ENCODE peak calls at places on chromosomes 12 and 14, in nine cellular contexts. C is PC-3; U is naive thymus-derived CD4-positive, alpha-beta T cell; R is Peyer's patch; D is testis; F is cardiac muscle cell; X is epithelial cell of esophagus; H is left ventricle myocardium inferior; O is astrocyte. V is an unnamed sample.

GRCh38 chr12:104692335-104693218 is 235.8 kb downstream of the CHST11 start:
- DNase-seq in C (no peak), U (no peak), R (no peak), D (no peak), F (no peak), X (no peak), H (no peak), O (no peak), V (no peak)

GRCh38 chr14:105261781-105262180 is 13.4 kb downstream of the BTBD6 start:
- DNase-seq in C (no peak), U (no peak), R (no peak), D (no peak), F (no peak), X (no peak), H (peak), O (no peak), V (no peak)

GRCh38 chr12:55696796-55697462 is 10.8 kb downstream of the ITGA7 start:
- DNase-seq in C (no peak), U (no peak), R (no peak), D (no peak), F (no peak), X (no peak), H (no peak), O (no peak), V (no peak)

GRCh38 chr12:58961166-58961565 is 40.9 kb upstream of the LRIG3 start:
- DNase-seq in C (no peak), U (no peak), R (no peak), D (no peak), F (no peak), X (no peak), H (no peak), O (no peak), V (no peak)

GRCh38 chr14:62710811-62711210 is 334.4 kb downstream of the KCNH5 start:
- DNase-seq in C (no peak), U (no peak), R (no peak), D (no peak), F (no peak), X (peak), H (no peak), O (no peak), V (no peak)

GRCh38 chr12:104603545-104603973 is 146.8 kb downstream of the CHST11 start:
- DNase-seq in C (peak), U (no peak), R (no peak), D (no peak), F (no peak), X (peak), H (no peak), O (peak), V (no peak)

GRCh38 chr12:108837239-108837638 is 20.1 kb downstream of the SSH1 start:
- DNase-seq in C (no peak), U (no peak), R (no peak), D (no peak), F (no peak), X (no peak), H (no peak), O (peak), V (no peak)

GRCh38 chr12:96068636-96069035 is 33.2 kb upstream of the LTA4H start:
- DNase-seq in C (no peak), U (no peak), R (no peak), D (no peak), F (no peak), X (no peak), H (no peak), O (no peak), V (no peak)

GRCh38 chr12:104790296-104791125 is 167.6 kb downstream of the SLC41A2 start:
- DNase-seq in C (peak), U (peak), R (peak), D (peak), F (peak), X (no peak), H (peak), O (no peak), V (no peak)

GRCh38 chr12:81222841-81223595 is 145.1 kb downstream of the ACSS3 start:
- DNase-seq in C (no peak), U (no peak), R (no peak), D (no peak), F (no peak), X (no peak), H (no peak), O (peak), V (no peak)

GRCh38 chr12:10082057-10082874 is 16.5 kb downstream of the CLEC1A start:
- DNase-seq in C (no peak), U (no peak), R (no peak), D (no peak), F (no peak), X (no peak), H (no peak), O (no peak), V (no peak)

GRCh38 chr14:96424104-96424989 is 32.4 kb downstream of the AK7 start:
- DNase-seq in C (peak), U (peak), R (peak), D (peak), F (peak), X (peak), H (no peak), O (peak), V (peak)

GRCh38 chr12:53500119-53500775 is 836 bp upstream of the TARBP2 start:
- DNase-seq in C (no peak), U (no peak), R (peak), D (peak), F (peak), X (peak), H (peak), O (peak), V (no peak)

GRCh38 chr12:77947326-77947725 is 116.6 kb downstream of the NAV3 start:
- DNase-seq in C (peak), U (no peak), R (no peak), D (no peak), F (peak), X (peak), H (no peak), O (peak), V (no peak)

GRCh38 chr12:2826036-2826435 is 8.8 kb downstream of the NRIP2 start:
- DNase-seq in C (no peak), U (no peak), R (no peak), D (no peak), F (no peak), X (no peak), H (no peak), O (no peak), V (no peak)

GRCh38 chr12:131869871-131870418 is 24.5 kb upstream of the ULK1 start:
- DNase-seq in C (peak), U (no peak), R (no peak), D (no peak), F (peak), X (peak), H (no peak), O (peak), V (no peak)

GRCh38 chr12:9615420-9616135 is 7.9 kb upstream of the KLRB1 start:
- DNase-seq in C (no peak), U (peak), R (no peak), D (no peak), F (no peak), X (no peak), H (no peak), O (no peak), V (no peak)

GRCh38 chr12:40253936-40254335 is 29.1 kb downstream of the LRRK2 start:
- DNase-seq in C (no peak), U (no peak), R (no peak), D (no peak), F (peak), X (no peak), H (no peak), O (peak), V (no peak)

GRCh38 chr14:32774214-32774613 is 164.5 kb upstream of the NPAS3 start:
- DNase-seq in C (peak), U (no peak), R (no peak), D (no peak), F (no peak), X (no peak), H (no peak), O (no peak), V (no peak)

GRCh38 chr12:44511289-44511688 is 364.8 kb downstream of the NELL2 start:
- DNase-seq in C (no peak), U (no peak), R (no peak), D (no peak), F (no peak), X (no peak), H (no peak), O (no peak), V (no peak)

GRCh38 chr12:40970320-40970907 is 217.7 kb upstream of the PDZRN4 start:
- DNase-seq in C (peak), U (no peak), R (no peak), D (no peak), F (no peak), X (peak), H (no peak), O (no peak), V (no peak)

GRCh38 chr14:90510208-90510607 is 113.4 kb downstream of the CALM1 start:
- DNase-seq in C (peak), U (no peak), R (peak), D (no peak), F (no peak), X (peak), H (peak), O (no peak), V (no peak)

GRCh38 chr12:104372048-104372720 is 68.6 kb downstream of the EID3 start:
- DNase-seq in C (peak), U (peak), R (no peak), D (no peak), F (no peak), X (no peak), H (no peak), O (no peak), V (no peak)

GRCh38 chr12:128637616-128638606 is 185.8 kb downstream of the SLC15A4 start:
- DNase-seq in C (no peak), U (no peak), R (no peak), D (no peak), F (no peak), X (no peak), H (no peak), O (no peak), V (peak)

GRCh38 chr12:53180931-53181645 is 363 bp upstream of the CSAD start:
- DNase-seq in C (peak), U (no peak), R (peak), D (peak), F (peak), X (peak), H (peak), O (peak), V (no peak)

GRCh38 chr12:52784909-52785308 is 7.8 kb upstream of the KRT76 start:
- DNase-seq in C (no peak), U (no peak), R (no peak), D (no peak), F (no peak), X (no peak), H (no peak), O (no peak), V (no peak)

GRCh38 chr14:103232831-103233319 is 101.2 kb upstream of the EIF5 start:
- DNase-seq in C (no peak), U (no peak), R (no peak), D (no peak), F (no peak), X (no peak), H (no peak), O (no peak), V (no peak)

GRCh38 chr12:49705479-49706267 is 1.5 kb downstream of the FMNL3 start:
- DNase-seq in C (peak), U (no peak), R (peak), D (peak), F (peak), X (peak), H (peak), O (peak), V (peak)

GRCh38 chr12:21528953-21529352 is 2.9 kb downstream of the SPX start:
- DNase-seq in C (peak), U (no peak), R (no peak), D (no peak), F (peak), X (no peak), H (no peak), O (no peak), V (no peak)

GRCh38 chr14:23005861-23006534 is 3.9 kb downstream of the C14orf93 start:
- DNase-seq in C (peak), U (no peak), R (no peak), D (no peak), F (no peak), X (no peak), H (no peak), O (peak), V (no peak)
- H3K4me3 ChIP-seq in C (peak), U (peak), R (peak), D (peak), F (peak), X (peak), H (peak), O (peak), V (peak)

DNA sequence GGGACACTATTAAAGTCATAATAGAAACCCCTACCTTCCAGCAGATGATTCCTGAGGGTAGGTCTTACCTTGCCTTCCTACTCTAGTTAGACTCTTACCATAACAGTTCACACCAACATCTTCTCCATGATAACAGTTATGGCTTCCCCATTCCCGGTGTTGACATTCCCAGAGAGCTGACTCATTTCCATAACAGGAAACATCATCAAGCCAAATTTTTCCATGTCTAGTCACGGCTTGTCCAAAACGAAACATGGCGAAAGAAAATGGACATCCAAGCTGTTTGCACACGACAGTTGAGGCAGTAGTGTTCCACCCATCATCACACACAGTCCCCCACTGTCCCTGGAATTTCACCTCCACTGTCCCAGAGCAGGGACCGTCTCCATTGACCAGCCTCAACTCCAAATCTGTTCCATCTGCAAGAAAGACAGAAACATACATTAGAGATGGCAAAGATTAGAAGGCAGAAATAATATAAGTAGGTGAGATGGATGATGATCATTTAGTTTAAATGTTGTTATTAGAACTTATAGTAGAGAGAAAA is 10.6 kb downstream of the CD163L1 start:
- DNase-seq in C (peak), U (no peak), R (no peak), D (no peak), F (peak), X (peak), H (no peak), O (peak), V (no peak)
- H3K4me3 ChIP-seq in C (peak), U (no peak), R (no peak), D (no peak), F (no peak), X (no peak), H (no peak), O (peak), V (no peak)

DNA sequence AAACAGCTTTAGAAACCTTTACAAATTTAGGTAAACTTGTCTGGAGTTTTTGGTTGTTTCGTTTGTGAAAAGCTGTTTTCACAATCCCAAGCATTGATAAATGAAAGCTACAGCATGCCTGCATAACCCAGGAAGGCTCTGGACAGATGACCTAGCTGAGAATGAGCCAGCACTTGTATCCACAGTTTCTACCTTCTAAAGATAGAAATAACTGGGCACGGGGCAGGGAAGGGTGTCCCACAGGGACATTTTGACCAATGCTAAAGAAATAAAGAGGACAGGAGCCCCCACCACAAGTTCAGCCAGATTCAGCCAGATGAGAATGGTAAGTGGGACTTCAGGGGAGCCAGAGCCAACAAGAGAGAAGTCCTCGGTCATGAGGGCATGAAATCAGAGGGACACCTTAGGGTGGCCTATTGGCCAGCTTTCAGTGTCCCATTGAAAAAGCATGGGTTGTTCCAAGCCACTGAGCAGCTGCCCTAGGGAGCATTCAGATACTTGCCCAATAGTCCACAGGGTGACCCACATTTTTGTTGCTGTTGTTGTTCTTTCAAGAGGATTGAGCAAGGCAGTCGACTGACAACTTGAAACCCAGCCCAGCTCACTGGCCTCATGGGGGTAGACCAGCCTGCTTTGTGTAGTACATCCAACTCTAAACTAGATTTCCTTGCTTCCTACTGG is 140.3 kb upstream of the NUDT4 start:
- DNase-seq in C (no peak), U (no peak), R (no peak), D (no peak), F (peak), X (peak), H (peak), O (no peak), V (no peak)
- H3K4me3 ChIP-seq in C (no peak), U (no peak), R (no peak), D (no peak), F (no peak), X (no peak), H (no peak), O (no peak), V (no peak)

GRCh38 chr12:126770188-126770587 is 1496.8 kb upstream of the TMEM132C start:
- DNase-seq in C (no peak), U (no peak), R (no peak), D (no peak), F (no peak), X (no peak), H (no peak), O (no peak), V (no peak)

GRCh38 chr12:126773012-126773411 is 1494.0 kb upstream of the TMEM132C start:
- DNase-seq in C (no peak), U (no peak), R (no peak), D (no peak), F (no peak), X (no peak), H (no peak), O (no peak), V (no peak)

GRCh38 chr12:126776047-126776446 is 1490.9 kb upstream of the TMEM132C start:
- DNase-seq in C (peak), U (no peak), R (no peak), D (no peak), F (no peak), X (no peak), H (no peak), O (no peak), V (no peak)

GRCh38 chr12:126773491-126773890 is 1493.5 kb upstream of the TMEM132C start:
- DNase-seq in C (no peak), U (no peak), R (no peak), D (no peak), F (no peak), X (no peak), H (no peak), O (no peak), V (no peak)

DNA sequence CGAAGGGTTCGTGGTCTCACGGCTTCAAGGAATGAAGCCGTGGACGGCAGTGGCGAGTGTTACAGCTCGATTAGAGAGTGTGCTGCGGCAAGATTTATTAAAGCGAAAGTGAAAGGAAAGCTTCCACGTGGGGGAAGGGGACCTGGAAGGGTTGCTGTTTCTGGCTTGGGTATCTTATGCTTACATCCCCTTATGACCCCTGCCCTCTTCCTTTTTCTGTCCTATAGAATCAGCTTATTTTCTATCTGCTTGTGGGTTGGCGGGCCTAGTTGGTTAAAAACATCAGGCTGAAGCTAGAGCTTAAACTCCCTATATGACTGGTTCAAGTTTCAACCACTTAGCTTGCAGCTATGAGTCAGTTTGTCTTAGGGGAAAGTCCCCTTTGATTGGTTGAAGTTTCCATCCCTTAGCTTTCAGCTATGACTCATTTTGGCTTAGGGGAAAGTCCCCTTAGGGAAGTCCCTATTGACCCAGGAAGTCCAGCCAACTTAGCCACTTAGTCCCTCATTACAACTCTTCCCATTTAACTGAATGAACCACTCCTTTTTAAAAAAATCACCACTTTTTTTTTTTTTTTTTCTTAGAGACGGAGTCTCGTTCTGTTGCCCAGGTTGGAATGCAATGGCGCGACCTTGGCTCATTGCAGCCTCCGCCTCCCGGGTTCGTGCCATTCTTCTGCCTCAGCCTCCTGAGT is 1494.7 kb upstream of the TMEM132C start:
- DNase-seq in C (peak), U (no peak), R (peak), D (no peak), F (no peak), X (peak), H (no peak), O (peak), V (peak)
- H3K4me3 ChIP-seq in C (peak), U (peak), R (peak), D (no peak), F (no peak), X (no peak), H (no peak), O (no peak), V (no peak)